ENCODE peak calls at places on chromosomes 2 and 18, in four cellular contexts. I, F, V and O are unnamed samples.

GRCh38 chr2:98561018-98561417 is 47.3 kb downstream of the COA5 start:
- DNase-seq in F (no peak), I (no peak), V (no peak), O (no peak)

GRCh38 chr18:58268849-58269248 is 224.8 kb downstream of the NEDD4L start:
- DNase-seq in V (peak), F (no peak), I (peak), O (peak)

GRCh38 chr2:217105733-217106649 is 246.1 kb upstream of the TNP1 start:
- DNase-seq in F (no peak), V (peak), I (peak), O (peak)

GRCh38 chr2:187451510-187451909 is 3.5 kb upstream of the CALCRL start:
- DNase-seq in V (no peak), F (no peak), I (no peak), O (no peak)

GRCh38 chr2:234363011-234363487 is 133.8 kb downstream of the ARL4C start:
- DNase-seq in I (peak), F (peak), V (peak), O (peak)

GRCh38 chr2:171880774-171881173 is 13.3 kb downstream of the SLC25A12 start:
- DNase-seq in F (no peak), I (no peak), V (no peak), O (no peak)

GRCh38 chr2:200079356-200079755 is 124.0 kb downstream of the MAIP1 start:
- DNase-seq in I (no peak), V (no peak), F (no peak), O (no peak)

GRCh38 chr2:120849278-120849677 is 113.6 kb downstream of the GLI2 start:
- DNase-seq in I (no peak), V (no peak), F (no peak), O (no peak)

GRCh38 chr2:9618410-9618809 is 12.4 kb downstream of the YWHAQ start:
- DNase-seq in V (no peak), F (no peak), I (no peak), O (no peak)

GRCh38 chr2:26172866-26173595 is at the start of gene GAREM2:
- DNase-seq in F (no peak), I (no peak), V (no peak), O (no peak)

GRCh38 chr2:43224131-43224570 is 2.3 kb downstream of the ZFP36L2 start:
- DNase-seq in F (peak), I (peak), V (peak), O (peak)

GRCh38 chr2:69916151-69916550 is 1.2 kb downstream of the MXD1 start:
- DNase-seq in F (no peak), I (no peak), V (no peak), O (no peak)

GRCh38 chr18:73355076-73355475 is 487.3 kb upstream of the NETO1 start:
- DNase-seq in I (no peak), F (no peak), V (no peak), O (no peak)

GRCh38 chr18:48679236-48679635 is 140.4 kb downstream of the CTIF start:
- DNase-seq in V (no peak), F (no peak), I (no peak), O (no peak)

GRCh38 chr2:3780477-3781402 is 77.4 kb downstream of the DCDC2C start:
- DNase-seq in V (peak), I (peak), F (peak), O (peak)

GRCh38 chr2:201975434-201975833 is 58.2 kb upstream of the FZD7 start:
- DNase-seq in I (no peak), V (no peak), F (no peak), O (no peak)

GRCh38 chr18:69885841-69886531 is 61.7 kb downstream of the CD226 start:
- DNase-seq in V (peak), F (no peak), I (no peak), O (no peak)

GRCh38 chr18:68467966-68468365 is 246.9 kb downstream of the TMX3 start:
- DNase-seq in V (no peak), F (no peak), I (peak), O (no peak)

GRCh38 chr2:217451634-217452033 is 551.2 kb downstream of the TNS1 start:
- DNase-seq in I (peak), V (peak), F (no peak), O (peak)

GRCh38 chr2:178008636-178009289 is 63.8 kb downstream of the PDE11A start:
- DNase-seq in V (peak), I (peak), F (no peak), O (peak)

GRCh38 chr2:21779786-21780185 is 656.0 kb downstream of the TDRD15 start:
- DNase-seq in F (no peak), I (no peak), V (no peak), O (peak)

GRCh38 chr2:66322481-66322880 is 112.4 kb upstream of the MEIS1 start:
- DNase-seq in V (no peak), I (no peak), F (no peak), O (no peak)

GRCh38 chr2:40554665-40555294 is 102.9 kb upstream of the SLC8A1 start:
- DNase-seq in V (peak), I (peak), F (peak), O (peak)

GRCh38 chr18:23302852-23303527 is 150.1 kb upstream of the RIOK3 start:
- DNase-seq in F (no peak), I (peak), V (peak), O (peak)

GRCh38 chr2:105317937-105318336 is 11.6 kb downstream of the TGFBRAP1 start:
- DNase-seq in V (peak), I (no peak), F (no peak), O (no peak)

GRCh38 chr18:79611040-79611681 is 68.4 kb upstream of the CTDP1 start:
- DNase-seq in F (no peak), V (peak), I (peak), O (no peak)

GRCh38 chr2:858646-859045 is 92.0 kb upstream of the SNTG2 start:
- DNase-seq in I (no peak), V (no peak), F (no peak), O (no peak)

GRCh38 chr2:172259835-172260234 is 157.1 kb upstream of the DLX2 start:
- DNase-seq in F (no peak), I (no peak), V (no peak), O (no peak)

GRCh38 chr2:240567872-240568677 is at the start of gene RNPEPL1:
- DNase-seq in V (peak), I (no peak), F (no peak), O (no peak)